ENCODE peak calls at places on chromosomes 4 and X, in nine cellular contexts. J is AG09309; M is fibroblast of pulmonary artery; K is astrocyte of the spinal cord; Q is CD8-positive, alpha-beta T cell; L is fibroblast of the aortic adventitia; P is mammary epithelial cell; I is transverse colon; W is left ventricle myocardium inferior. S is an unnamed sample.

GRCh38 chr4:170716868-170717267 is 627.1 kb upstream of the AADAT start:
- DNase-seq in W (no peak), Q (no peak), L (peak; percentile 10), I (no peak), J (no peak), K (no peak), P (no peak), M (peak; percentile 4), S (peak; percentile 1)

GRCh38 chrX:15645266-15645665 is 19.3 kb downstream of the CLTRN start:
- DNase-seq in M (no peak), W (no peak), L (no peak), J (no peak), P (no peak), Q (no peak), I (no peak), K (no peak), S (no peak)

GRCh38 chrX:85003655-85004244 is at the start of gene APOOL:
- DNase-seq in Q (peak; percentile 72), M (peak; percentile 90), P (peak; percentile 87), W (peak; percentile 87), K (peak; percentile 89), J (peak; percentile 37), L (peak; percentile 88), I (peak; percentile 91), S (peak; percentile 92)

GRCh38 chrX:8721536-8721935 is 10.4 kb downstream of the ANOS1 start:
- DNase-seq in M (no peak), P (no peak), Q (no peak), J (no peak), I (no peak), L (no peak), W (no peak), K (no peak), S (no peak)

GRCh38 chrX:153794897-153795816 is 689 bp downstream of the SSR4 start:
- DNase-seq in K (no peak), P (no peak), L (peak; percentile 9), M (peak; percentile 7), Q (no peak), W (no peak), I (peak; percentile 19), J (no peak), S (no peak)

GRCh38 chrX:130682990-130683389 is 220.0 kb downstream of the ENOX2 start:
- DNase-seq in P (no peak), Q (no peak), M (peak; percentile 17), K (peak; percentile 8), W (no peak), I (no peak), J (no peak), L (peak; percentile 13), S (peak; percentile 35)

GRCh38 chr4:16123356-16124084 is 39.7 kb upstream of the PROM1 start:
- DNase-seq in K (no peak), J (no peak), L (no peak), P (no peak), M (no peak), Q (no peak), I (no peak), W (no peak), S (no peak)

GRCh38 chr4:7861440-7861881 is 78.2 kb downstream of the AFAP1 start:
- DNase-seq in K (peak; percentile 96), W (peak; percentile 41), L (peak; percentile 99), J (peak; percentile 98), P (peak; percentile 80), M (peak; percentile 96), Q (no peak), I (no peak), S (peak; percentile 93)

GRCh38 chr4:173767650-173768049 is 237.6 kb upstream of the HAND2 start:
- DNase-seq in I (no peak), K (no peak), Q (no peak), M (no peak), J (no peak), W (no peak), L (no peak), P (no peak), S (no peak)

GRCh38 chrX:2829066-2829430 is 318 bp downstream of the GYG2 start:
- DNase-seq in W (no peak), Q (no peak), J (no peak), M (no peak), I (peak; percentile 12), L (no peak), P (no peak), K (no peak), S (no peak)
- H3K4me3 ChIP-seq in W (peak overlapping the region; percentile 56), Q (no peak overlapping the region), J (peak overlapping the region; percentile 37), M (peak overlapping the region; percentile 45), I (peak overlapping the region; percentile 54), L (peak overlapping the region; percentile 61), P (no peak overlapping the region), K (peak overlapping the region; percentile 30), S (peak overlapping the region; percentile 25)

GRCh38 chr4:150131581-150132228 is 53.5 kb downstream of the DCLK2 start:
- DNase-seq in P (no peak), I (no peak), J (no peak), L (no peak), K (peak; percentile 45), W (no peak), Q (no peak), M (no peak), S (peak; percentile 50)
- TF ChIP-seq CTCF in P (no peak), I (no peak), J (no peak), L (no peak), K (no peak), W (no peak), Q (no peak), M (no peak), S (no peak)

GRCh38 chrX:39414290-39414847 is 613.1 kb downstream of the MID1IP1 start:
- DNase-seq in P (no peak), I (no peak), J (no peak), M (no peak), W (no peak), L (no peak), Q (no peak), K (no peak), S (no peak)

GRCh38 chrX:39416547-39417262 is 615.4 kb downstream of the MID1IP1 start:
- DNase-seq in J (no peak), P (no peak), I (no peak), Q (no peak), K (no peak), W (no peak), M (no peak), L (no peak), S (no peak)

GRCh38 chrX:39418132-39418935 is 617.1 kb downstream of the MID1IP1 start:
- DNase-seq in I (no peak), M (peak; percentile 61), P (no peak), W (no peak), Q (no peak), J (no peak), K (no peak), L (no peak), S (no peak)

DNA sequence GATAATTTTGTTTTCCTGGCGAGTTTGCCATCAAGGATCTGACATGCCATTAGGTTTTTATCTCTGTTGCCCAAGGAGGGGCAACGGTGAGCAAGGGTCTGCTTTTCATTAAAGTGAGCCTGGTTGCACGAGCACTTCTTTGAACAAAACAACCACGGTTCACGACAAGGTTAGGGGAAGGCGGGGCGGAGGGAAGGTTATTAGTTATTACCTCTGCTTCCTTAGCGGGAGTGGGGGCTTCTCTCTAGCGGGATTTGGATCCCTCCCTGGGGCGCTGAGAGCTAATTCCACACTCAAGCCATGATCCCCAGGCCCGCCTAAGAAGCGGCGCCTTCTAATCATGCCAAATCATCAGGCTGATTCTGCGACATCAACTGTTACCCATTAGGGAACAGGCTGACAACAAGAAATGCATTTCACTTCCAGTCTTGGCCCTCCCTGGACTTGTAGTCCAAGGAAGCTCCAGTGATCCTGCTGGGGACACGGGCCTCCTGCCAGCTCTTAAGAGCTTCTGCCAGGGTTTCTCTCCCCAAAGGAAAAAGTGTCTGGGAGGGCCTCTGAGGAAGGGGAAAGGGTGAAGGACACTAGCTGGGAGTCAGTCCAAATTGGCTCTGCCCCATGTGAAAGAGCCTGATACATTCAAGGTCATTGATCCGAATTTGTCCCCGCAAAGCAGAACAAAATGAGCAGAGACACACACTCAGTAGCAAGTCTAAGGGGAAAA is 617.8 kb downstream of the MID1IP1 start:
- DNase-seq in K (no peak), W (peak; percentile 62), M (no peak), J (no peak), I (no peak), L (no peak), P (no peak), Q (no peak), S (no peak)
- H3K4me3 ChIP-seq in K (no peak overlapping the region), W (peak overlapping the region; percentile 4), M (no peak overlapping the region), J (no peak overlapping the region), I (no peak overlapping the region), L (no peak overlapping the region), P (no peak overlapping the region), Q (no peak overlapping the region), S (no peak overlapping the region)

DNA sequence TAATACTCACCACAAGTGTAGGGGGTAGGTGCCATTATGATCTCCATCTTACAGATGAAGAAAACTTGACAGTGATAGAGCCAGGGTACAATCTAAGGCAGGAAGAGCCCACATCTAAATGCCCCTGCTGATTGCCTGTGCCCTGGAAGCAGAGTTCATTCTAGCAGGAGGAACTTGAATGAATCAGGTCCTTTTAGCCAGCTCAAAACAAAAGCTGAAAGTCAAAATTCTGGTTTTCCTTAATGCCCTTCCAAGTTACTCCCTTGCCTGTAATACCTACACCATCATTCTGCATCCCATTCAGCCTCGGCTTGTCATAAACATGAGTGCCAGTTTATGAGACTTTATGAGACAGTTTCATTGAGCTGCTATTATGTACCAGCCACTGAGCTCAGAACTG is 89.6 kb downstream of the SCD5 start:
- DNase-seq in K (no peak), L (no peak), I (no peak), J (no peak), Q (no peak), M (no peak), W (no peak), P (no peak), S (no peak)
- TF ChIP-seq CTCF in K (no peak), L (no peak), I (no peak), J (no peak), Q (no peak), M (no peak), W (no peak), P (no peak), S (no peak)

DNA sequence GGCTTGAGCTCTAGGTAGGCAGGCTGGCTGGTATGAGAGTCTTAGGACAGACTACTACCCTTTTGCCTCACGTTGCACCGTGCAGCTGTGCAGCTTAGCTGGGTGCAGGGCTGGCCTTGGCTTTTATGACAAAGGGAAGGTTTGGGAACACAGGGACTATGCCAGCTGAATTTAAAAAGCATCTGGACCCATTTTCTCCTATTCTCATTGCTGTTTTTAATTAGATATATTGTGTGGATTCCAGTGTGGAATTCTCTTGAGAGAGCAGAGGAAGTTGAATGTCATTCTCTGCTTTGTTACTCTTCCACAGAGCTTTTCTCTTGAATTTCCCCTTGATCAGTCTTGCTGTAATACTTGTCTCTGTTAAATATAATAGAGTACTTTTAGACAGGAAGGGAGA is 192.7 kb downstream of the ZNF330 start:
- DNase-seq in Q (no peak), W (no peak), J (no peak), K (no peak), M (no peak), I (no peak), L (no peak), P (no peak), S (no peak)
- H3K4me3 ChIP-seq in Q (no peak overlapping the region), W (no peak overlapping the region), J (no peak overlapping the region), K (no peak overlapping the region), M (no peak overlapping the region), I (no peak overlapping the region), L (no peak overlapping the region), P (no peak overlapping the region), S (no peak overlapping the region)